ENCODE peak calls at places on chromosomes 16 and 17, in six cellular contexts. I is H1, M is sigmoid colon, A is suprapubic skin, U is upper lobe of left lung, F is endothelial cell of umbilical vein. L is an unnamed sample.

GRCh38 chr16:27377666-27378485 is 24.1 kb upstream of the IL21R start:
- DNase-seq in M (no peak), U (no peak), F (no peak), I (no peak), A (no peak), L (no peak)

GRCh38 chr17:5699789-5700188 is 115.5 kb upstream of the NLRP1 start:
- DNase-seq in A (no peak), F (no peak), U (no peak), M (no peak), I (no peak), L (no peak)

GRCh38 chr17:73431401-73432205 is 119.8 kb upstream of the CDC42EP4 start:
- DNase-seq in U (no peak), M (no peak), A (no peak), F (no peak), I (no peak), L (no peak)

GRCh38 chr16:58048494-58048893 is 22.9 kb downstream of the MMP15 start:
- DNase-seq in M (no peak), A (no peak), I (no peak), F (no peak), U (no peak), L (no peak)

GRCh38 chr16:79673635-79674034 is 73.1 kb upstream of the MAF start:
- DNase-seq in F (no peak), A (no peak), M (no peak), U (no peak), I (no peak), L (no peak)

GRCh38 chr16:30858829-30859423 is 35.0 kb downstream of the BCL7C start:
- DNase-seq in F (no peak), A (no peak), M (no peak), U (no peak), I (no peak), L (no peak)

GRCh38 chr17:6046431-6046830 is 23.7 kb upstream of the WSCD1 start:
- DNase-seq in I (no peak), U (no peak), M (no peak), F (no peak), A (no peak), L (no peak)

GRCh38 chr17:62675260-62675659 is 47.8 kb downstream of the MRC2 start:
- DNase-seq in M (peak), I (no peak), F (no peak), A (no peak), U (no peak), L (no peak)

GRCh38 chr17:19327039-19327776 is 35.3 kb downstream of the B9D1 start:
- DNase-seq in A (no peak), F (no peak), M (peak), I (no peak), U (peak), L (no peak)

GRCh38 chr17:32627233-32628008 is 140.6 kb downstream of the CDK5R1 start:
- DNase-seq in F (no peak), U (no peak), M (no peak), A (no peak), I (peak), L (no peak)

GRCh38 chr17:55421179-55421934 is at the start of gene MMD:
- DNase-seq in A (no peak), F (no peak), U (peak), M (peak), I (peak), L (peak)

GRCh38 chr16:68592466-68593337 is 52.4 kb upstream of the CDH3 start:
- DNase-seq in I (no peak), F (peak), A (no peak), U (no peak), M (no peak), L (no peak)

GRCh38 chr17:57142925-57143324 is 57.9 kb downstream of the AKAP1 start:
- DNase-seq in F (no peak), U (no peak), M (no peak), I (no peak), A (no peak), L (no peak)

GRCh38 chr16:22225060-22225459 is 19.0 kb downstream of the EEF2K start:
- DNase-seq in I (no peak), A (no peak), U (no peak), M (peak), F (no peak), L (no peak)

GRCh38 chr16:81003610-81004460 is 2.9 kb downstream of the CMC2 start:
- DNase-seq in F (no peak), U (no peak), A (no peak), M (no peak), I (no peak), L (no peak)

GRCh38 chr17:63279498-63280230 is 166.4 kb downstream of the CYB561 start:
- DNase-seq in U (no peak), A (no peak), I (no peak), F (peak), M (no peak), L (no peak)

GRCh38 chr17:16977932-16978331 is 6.0 kb upstream of the TNFRSF13B start:
- DNase-seq in I (peak), M (peak), U (no peak), F (no peak), A (peak), L (no peak)

GRCh38 chr17:78252111-78252634 is 20.7 kb downstream of the TMEM235 start:
- DNase-seq in F (no peak), M (peak), A (no peak), I (no peak), U (no peak), L (peak)

GRCh38 chr17:45144199-45145034 is 3.9 kb upstream of the HEXIM1 start:
- DNase-seq in I (peak), F (no peak), M (peak), A (no peak), U (no peak), L (no peak)

GRCh38 chr17:17750881-17751280 is 69.6 kb downstream of the RAI1 start:
- DNase-seq in M (no peak), F (no peak), U (peak), A (no peak), I (no peak), L (no peak)

GRCh38 chr17:4635823-4636375 is 5.6 kb downstream of the ALOX15 start:
- DNase-seq in M (no peak), A (no peak), U (no peak), I (no peak), F (no peak), L (no peak)

GRCh38 chr17:76866774-76867577 is 1.2 kb upstream of the MGAT5B start:
- DNase-seq in M (no peak), F (no peak), A (no peak), U (no peak), I (no peak), L (no peak)

GRCh38 chr17:49861150-49861884 is 13.4 kb upstream of the TAC4 start:
- DNase-seq in U (peak), A (no peak), F (peak), I (peak), M (no peak), L (peak)

GRCh38 chr17:19867654-19868395 is at the start of gene ULK2:
- DNase-seq in M (peak), F (peak), A (no peak), I (peak), U (peak), L (peak)

GRCh38 chr17:41687828-41688640 is 651 bp upstream of the EIF1 start:
- DNase-seq in A (no peak), I (peak), F (no peak), U (peak), M (peak), L (no peak)

GRCh38 chr16:11683140-11683539 is 14.9 kb downstream of the SNN start:
- DNase-seq in F (no peak), M (peak), U (no peak), A (peak), I (no peak), L (no peak)

GRCh38 chr17:34171245-34171818 is 83.8 kb upstream of the CCL2 start:
- DNase-seq in A (no peak), M (no peak), U (peak), I (peak), F (peak), L (peak)

GRCh38 chr16:878071-878784 is 77.7 kb upstream of the GNG13 start:
- DNase-seq in I (peak), A (no peak), M (peak), U (no peak), F (no peak), L (no peak)

GRCh38 chr17:81667754-81668153 is 1.2 kb downstream of the CCDC137 start:
- DNase-seq in U (no peak), I (no peak), F (no peak), M (no peak), A (no peak), L (no peak)

DNA sequence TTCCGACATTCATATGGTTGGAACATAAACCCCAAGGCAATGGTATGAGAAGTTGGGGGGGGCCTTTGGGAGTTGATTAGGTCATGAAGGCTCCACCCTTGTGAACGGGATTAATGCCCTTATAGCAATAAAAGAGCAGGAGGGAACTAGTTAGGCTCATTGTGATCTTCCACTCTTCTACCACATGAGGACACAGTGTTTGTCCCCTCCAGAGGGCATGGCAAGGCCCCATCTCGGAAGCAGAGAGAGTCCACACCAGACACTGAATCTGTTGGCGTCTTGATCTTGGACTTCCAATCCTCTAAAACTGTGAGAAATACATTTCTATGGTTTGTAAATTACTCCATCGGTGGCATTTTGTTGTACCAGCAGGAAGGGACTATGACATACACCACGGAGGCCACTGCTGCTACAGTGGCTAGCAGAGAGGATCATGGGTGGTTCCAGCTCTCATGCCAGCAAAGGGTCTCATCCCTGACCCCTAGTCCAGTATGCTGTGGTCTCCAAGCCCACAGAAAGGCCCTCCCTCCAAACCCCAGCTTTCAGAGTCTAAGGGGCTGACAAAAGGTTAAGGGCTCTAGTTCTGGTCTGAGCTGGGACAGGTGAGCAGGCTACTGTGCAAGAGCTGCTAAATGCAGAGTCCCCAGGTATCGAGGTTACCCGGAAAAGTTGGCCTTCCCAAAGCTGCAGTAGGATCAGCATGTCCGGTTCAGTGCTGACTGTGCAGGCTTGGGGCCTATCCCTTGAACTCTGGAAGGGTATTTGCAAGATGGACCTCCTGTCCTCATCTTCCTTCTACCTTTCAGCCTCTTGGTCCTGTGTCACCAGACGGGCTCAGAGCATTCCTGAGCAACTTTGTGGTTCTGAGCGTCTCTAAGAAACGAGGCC is 12.2 kb downstream of the CCR7 start:
- DNase-seq in I (no peak), U (no peak), M (peak), A (no peak), F (no peak), L (no peak)
- TF ChIP-seq POLR2AphosphoS5 in I (no peak), U (no peak), M (no peak), A (no peak), F (no peak), L (peak)

DNA sequence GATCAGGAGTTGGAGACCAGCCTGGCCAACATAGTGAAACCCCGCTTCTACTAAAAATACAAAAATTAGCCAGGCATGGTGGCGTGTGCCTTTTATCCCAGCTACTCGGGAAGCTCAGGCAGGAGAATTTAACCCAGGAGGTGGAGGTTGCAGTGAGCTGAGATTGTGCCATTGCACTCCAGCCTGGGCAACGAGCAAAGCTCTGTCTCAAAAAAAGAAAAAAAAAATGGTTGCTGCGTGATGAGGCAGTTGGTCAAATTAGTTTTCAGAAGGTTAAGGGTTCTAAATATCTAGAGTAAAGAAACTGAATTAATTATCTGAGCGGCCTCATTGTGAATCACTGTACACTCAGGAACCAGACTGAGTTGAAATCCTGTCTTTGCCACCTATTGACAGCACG is 3.5 kb upstream of the CD68 start:
- DNase-seq in A (no peak), F (no peak), M (no peak), U (no peak), I (no peak), L (no peak)
- TF ChIP-seq POLR2A in A (no peak), F (no peak), M (no peak), U (no peak), I (no peak), L (no peak)

GRCh38 chr16:78655481-78656114 is 556.1 kb downstream of the WWOX start:
- DNase-seq in U (no peak), M (no peak), I (no peak), A (no peak), F (no peak), L (no peak)
- TF ChIP-seq POLR2AphosphoS5 in U (no peak), M (no peak), I (no peak), A (no peak), F (no peak), L (no peak)

DNA sequence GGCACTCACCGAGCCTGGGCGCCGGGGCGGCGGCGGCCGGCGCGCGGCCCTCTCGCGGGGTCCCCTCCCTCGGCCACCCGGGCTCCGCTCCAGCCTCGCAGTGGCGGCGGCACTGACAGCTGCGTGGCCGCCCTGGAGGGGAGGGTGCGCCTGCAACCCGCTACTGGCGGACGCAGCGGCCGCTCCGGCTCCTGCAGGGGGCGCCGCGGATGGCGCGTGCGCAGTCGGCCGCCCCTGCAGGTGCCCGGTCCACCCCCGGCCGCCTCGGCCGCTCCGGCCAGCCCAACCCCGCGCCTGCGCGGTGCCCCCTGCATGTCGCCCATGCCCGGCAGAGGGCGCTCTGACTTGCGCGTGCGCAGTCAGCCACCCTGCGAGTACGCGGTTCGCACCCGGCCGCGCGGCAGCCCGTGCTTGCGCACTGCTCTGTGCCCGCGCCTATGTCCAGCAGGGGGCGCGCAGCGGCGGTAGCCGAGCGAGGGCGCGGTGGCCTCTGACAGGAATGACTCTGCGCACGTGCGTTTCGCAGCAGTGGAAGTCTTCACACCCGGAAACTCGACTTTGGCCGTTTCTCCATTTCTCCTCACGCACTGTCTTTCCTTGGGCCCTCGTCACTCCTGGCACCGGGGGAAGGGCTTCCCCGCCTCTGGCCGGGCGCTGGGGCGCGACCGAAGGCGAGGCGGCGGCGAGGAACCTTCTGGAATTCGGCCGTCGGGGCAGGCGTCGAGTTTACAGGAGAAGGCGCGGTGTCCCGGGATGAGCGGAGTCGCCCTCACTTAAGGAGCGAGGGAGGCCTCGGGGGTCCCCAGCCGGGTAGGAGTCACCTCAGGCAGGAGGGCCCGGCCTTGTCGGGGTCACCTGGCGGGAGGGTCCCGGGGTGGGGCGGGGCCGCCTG is at the start of gene ABCA3:
- DNase-seq in F (peak), U (peak), I (peak), M (peak), A (peak), L (peak)
- TF ChIP-seq POLR2A in F (peak), U (no peak), I (no peak), M (no peak), A (no peak), L (no peak)

GRCh38 chr17:75596320-75597087 is 8.9 kb downstream of the MYO15B start:
- DNase-seq in I (no peak), U (no peak), A (no peak), M (peak), F (no peak), L (no peak)

GRCh38 chr17:75595919-75596310 is 8.3 kb downstream of the MYO15B start:
- DNase-seq in F (no peak), A (no peak), U (no peak), I (no peak), M (no peak), L (no peak)

GRCh38 chr17:75595284-75595918 is 7.8 kb downstream of the MYO15B start:
- DNase-seq in A (no peak), M (no peak), F (no peak), I (no peak), U (no peak), L (no peak)

GRCh38 chr17:75592364-75593020 is 4.9 kb downstream of the MYO15B start:
- DNase-seq in U (no peak), A (no peak), M (peak), I (no peak), F (no peak), L (no peak)

GRCh38 chr17:75594499-75595283 is 7.1 kb downstream of the MYO15B start:
- DNase-seq in F (no peak), A (no peak), I (no peak), U (no peak), M (peak), L (no peak)
- TF ChIP-seq POLR2AphosphoS5 in F (no peak), A (no peak), I (no peak), U (no peak), M (no peak), L (no peak)